ENCODE peak calls at places on chromosome 18, in eight cellular contexts. U is effector memory CD8-positive, alpha-beta T cell; T is CD8-positive, alpha-beta memory T cell; W is stimulated activated CD8-positive, alpha-beta memory T cell treated with anti-CD3 and anti-CD28 coated beads, Interleukin-15, amount 100 ng/mL, for 24 hours; Z is T-cell; X is adrenal gland; S is germinal center; H is HFFc6. J is an unnamed sample.

GRCh38 chr18:64103979-64104378 is 44.9 kb downstream of the LINC00305 start:
- DNase-seq in Z (no peak), S (no peak), T (no peak), X (no peak), U (no peak), W (no peak), H (no peak), J (no peak)

GRCh38 chr18:36376361-36376760 is 78.8 kb downstream of the FHOD3 start:
- DNase-seq in Z (no peak), U (no peak), W (no peak), T (no peak), S (no peak), H (peak), X (no peak), J (no peak)

GRCh38 chr18:67865400-67865799 is 348.9 kb upstream of the DSEL start:
- DNase-seq in H (no peak), U (no peak), S (no peak), T (no peak), Z (no peak), W (no peak), X (no peak), J (no peak)

GRCh38 chr18:36811955-36812354 is 16.8 kb downstream of the TPGS2 start:
- DNase-seq in H (peak), Z (no peak), X (no peak), U (no peak), S (no peak), W (no peak), T (no peak), J (no peak)

GRCh38 chr18:9916814-9917213 is 3.0 kb downstream of the VAPA start:
- DNase-seq in W (no peak), U (no peak), T (no peak), H (no peak), S (no peak), Z (no peak), X (no peak), J (no peak)

GRCh38 chr18:75474332-75474731 is 46.8 kb upstream of the SMIM21 start:
- DNase-seq in T (no peak), X (no peak), H (no peak), U (no peak), S (no peak), W (no peak), Z (no peak), J (no peak)

GRCh38 chr18:22684268-22684667 is 248.9 kb upstream of the RBBP8 start:
- DNase-seq in W (no peak), S (no peak), Z (no peak), T (no peak), U (no peak), X (no peak), H (no peak), J (no peak)

GRCh38 chr18:49177812-49178211 is 227.0 kb upstream of the SMAD7 start:
- DNase-seq in X (no peak), U (no peak), W (no peak), H (peak), Z (no peak), T (no peak), S (no peak), J (no peak)

GRCh38 chr18:41262688-41263087 is 692.3 kb upstream of the PIK3C3 start:
- DNase-seq in U (no peak), Z (no peak), S (no peak), X (no peak), W (no peak), T (no peak), H (no peak), J (no peak)

GRCh38 chr18:22186484-22186971 is 17.1 kb downstream of the GATA6 start:
- DNase-seq in W (no peak), S (no peak), U (no peak), X (no peak), T (no peak), Z (no peak), H (no peak), J (no peak)

GRCh38 chr18:59400407-59400806 is 41.3 kb upstream of the LMAN1 start:
- DNase-seq in W (no peak), S (no peak), T (no peak), H (no peak), U (no peak), Z (no peak), X (no peak), J (no peak)

GRCh38 chr18:43534511-43534910 is 257.2 kb upstream of the SYT4 start:
- DNase-seq in T (no peak), S (no peak), U (no peak), W (no peak), Z (no peak), X (no peak), H (no peak), J (no peak)

GRCh38 chr18:5284808-5285207 is 10.7 kb downstream of the ZBTB14 start:
- DNase-seq in X (no peak), H (no peak), T (no peak), W (no peak), Z (no peak), U (no peak), S (no peak), J (no peak)

GRCh38 chr18:62384610-62385097 is 59.5 kb downstream of the TNFRSF11A start:
- DNase-seq in X (no peak), T (no peak), U (no peak), Z (no peak), H (no peak), S (no peak), W (no peak), J (no peak)

GRCh38 chr18:58288922-58289797 is 245.1 kb downstream of the NEDD4L start:
- DNase-seq in H (peak), Z (no peak), X (peak), U (no peak), S (no peak), W (no peak), T (no peak), J (no peak)

GRCh38 chr18:23071285-23071684 is 64.0 kb upstream of the CABLES1 start:
- DNase-seq in W (peak), U (peak), Z (peak), T (peak), H (no peak), X (peak), S (peak), J (peak)

GRCh38 chr18:8999872-9000271 is 102.6 kb upstream of the NDUFV2 start:
- DNase-seq in X (no peak), W (no peak), H (no peak), Z (no peak), U (no peak), T (no peak), S (no peak), J (no peak)

GRCh38 chr18:28855524-28855923 is 678.6 kb upstream of the CDH2 start:
- DNase-seq in S (no peak), W (no peak), X (no peak), H (peak), Z (no peak), T (no peak), U (no peak), J (no peak)

GRCh38 chr18:55988537-55988936 is 400.5 kb upstream of the TCF4 start:
- DNase-seq in H (peak), X (no peak), U (no peak), T (no peak), W (no peak), S (no peak), Z (no peak), J (peak)

GRCh38 chr18:75208055-75208835 is 694 bp downstream of the PTGR3 start:
- DNase-seq in T (peak), U (peak), X (peak), Z (peak), W (peak), S (peak), H (no peak), J (peak)

GRCh38 chr18:13521418-13521817 is 204.9 kb downstream of the FAM210A start:
- DNase-seq in W (no peak), U (no peak), X (no peak), T (no peak), H (no peak), S (no peak), Z (no peak), J (no peak)

GRCh38 chr18:48203288-48203945 is 205.8 kb downstream of the ZBTB7C start:
- DNase-seq in X (no peak), Z (no peak), T (no peak), S (no peak), W (no peak), U (no peak), H (no peak), J (peak)

GRCh38 chr18:32549248-32549842 is 78.7 kb upstream of the GAREM1 start:
- DNase-seq in Z (peak), X (peak), H (no peak), T (no peak), S (peak), W (no peak), U (peak), J (peak)

GRCh38 chr18:43893001-43893637 is 615.8 kb upstream of the SYT4 start:
- DNase-seq in U (no peak), S (no peak), H (peak), X (peak), Z (no peak), T (no peak), W (no peak), J (no peak)

GRCh38 chr18:68504441-68505221 is 210.3 kb downstream of the TMX3 start:
- DNase-seq in T (no peak), U (no peak), X (no peak), Z (no peak), W (no peak), S (no peak), H (no peak), J (no peak)

GRCh38 chr18:13680612-13681011 is 45.7 kb downstream of the FAM210A start:
- DNase-seq in Z (no peak), H (no peak), U (no peak), T (no peak), W (no peak), X (no peak), S (no peak), J (no peak)

GRCh38 chr18:4353853-4354418 is 101.2 kb downstream of the DLGAP1 start:
- DNase-seq in H (no peak), W (no peak), T (no peak), X (no peak), S (no peak), Z (no peak), U (no peak), J (no peak)

GRCh38 chr18:11002796-11003195 is 146.6 kb downstream of the PIEZO2 start:
- DNase-seq in H (no peak), W (no peak), S (no peak), X (no peak), T (no peak), U (no peak), Z (no peak), J (no peak)

GRCh38 chr18:59885579-59886163 is 14.1 kb upstream of the PMAIP1 start:
- DNase-seq in Z (peak), U (no peak), X (no peak), S (peak), W (no peak), H (peak), T (no peak), J (peak)

GRCh38 chr18:55314031-55314430 is 274.0 kb downstream of the TCF4 start:
- DNase-seq in X (no peak), W (no peak), Z (no peak), S (no peak), U (no peak), T (no peak), H (no peak), J (no peak)

GRCh38 chr18:78833833-78834232 is 145.8 kb upstream of the SALL3 start:
- DNase-seq in H (no peak), X (no peak), Z (no peak), S (no peak), U (no peak), T (no peak), W (no peak), J (no peak)

GRCh38 chr18:53416985-53417384 is 807.5 kb downstream of the MBD2 start:
- DNase-seq in X (no peak), W (no peak), T (no peak), S (no peak), U (no peak), Z (no peak), H (no peak), J (no peak)

J was measured in B cell.